ENCODE peak calls at places on chromosomes 5 and 9, in seven cellular contexts. One of them, this sample, is unnamed.

GRCh38 chr5:39760385-39761198 is 335.8 kb upstream of the DAB2 start:
- DNase-seq in NCI-H2029 treated with DMSO at 0.1 percent for 48 hours: no peak
- DNase-seq in HTR-8/SVneo: peak
- DNase-seq in fibroblast of the conjunctiva: peak
- DNase-seq in nucleus accumbens: no peak
- DNase-seq in tibial artery: peak
- DNase-seq in mucosa of descending colon: no peak
- DNase-seq in this sample: no peak

GRCh38 chr5:71615809-71616208 is 28.7 kb downstream of the MCCC2 start:
- DNase-seq in NCI-H2029 treated with DMSO at 0.1 percent for 48 hours: no peak
- DNase-seq in HTR-8/SVneo: no peak
- DNase-seq in fibroblast of the conjunctiva: no peak
- DNase-seq in nucleus accumbens: no peak
- DNase-seq in tibial artery: no peak
- DNase-seq in mucosa of descending colon: no peak
- DNase-seq in this sample: no peak

GRCh38 chr5:62650197-62650596 is 71.6 kb downstream of the LRRC70 start:
- DNase-seq in NCI-H2029 treated with DMSO at 0.1 percent for 48 hours: no peak
- DNase-seq in HTR-8/SVneo: no peak
- DNase-seq in fibroblast of the conjunctiva: no peak
- DNase-seq in nucleus accumbens: no peak
- DNase-seq in tibial artery: no peak
- DNase-seq in mucosa of descending colon: no peak
- DNase-seq in this sample: no peak

GRCh38 chr9:75880556-75880955 is 9.9 kb upstream of the PCSK5 start:
- DNase-seq in NCI-H2029 treated with DMSO at 0.1 percent for 48 hours: no peak
- DNase-seq in HTR-8/SVneo: no peak
- DNase-seq in fibroblast of the conjunctiva: peak
- DNase-seq in nucleus accumbens: no peak
- DNase-seq in tibial artery: no peak
- DNase-seq in mucosa of descending colon: no peak
- DNase-seq in this sample: no peak

GRCh38 chr9:135107592-135108235 is 20.2 kb downstream of the OLFM1 start:
- DNase-seq in NCI-H2029 treated with DMSO at 0.1 percent for 48 hours: no peak
- DNase-seq in HTR-8/SVneo: no peak
- DNase-seq in fibroblast of the conjunctiva: no peak
- DNase-seq in nucleus accumbens: no peak
- DNase-seq in tibial artery: no peak
- DNase-seq in mucosa of descending colon: no peak
- DNase-seq in this sample: no peak

GRCh38 chr5:68176802-68177479 is 38.6 kb upstream of the PIK3R1 start:
- DNase-seq in NCI-H2029 treated with DMSO at 0.1 percent for 48 hours: no peak
- DNase-seq in HTR-8/SVneo: no peak
- DNase-seq in fibroblast of the conjunctiva: no peak
- DNase-seq in nucleus accumbens: no peak
- DNase-seq in tibial artery: no peak
- DNase-seq in mucosa of descending colon: no peak
- DNase-seq in this sample: no peak

GRCh38 chr9:97440160-97440559 is 28.3 kb downstream of the TDRD7 start:
- DNase-seq in NCI-H2029 treated with DMSO at 0.1 percent for 48 hours: no peak
- DNase-seq in HTR-8/SVneo: no peak
- DNase-seq in fibroblast of the conjunctiva: no peak
- DNase-seq in nucleus accumbens: no peak
- DNase-seq in tibial artery: no peak
- DNase-seq in mucosa of descending colon: no peak
- DNase-seq in this sample: no peak

GRCh38 chr9:136629879-136630661 is 32.6 kb upstream of the EGFL7 start:
- DNase-seq in NCI-H2029 treated with DMSO at 0.1 percent for 48 hours: no peak
- DNase-seq in HTR-8/SVneo: peak
- DNase-seq in fibroblast of the conjunctiva: no peak
- DNase-seq in nucleus accumbens: peak
- DNase-seq in tibial artery: no peak
- DNase-seq in mucosa of descending colon: peak
- DNase-seq in this sample: no peak

GRCh38 chr5:8726383-8727036 is 819.4 kb downstream of the SEMA5A start:
- DNase-seq in NCI-H2029 treated with DMSO at 0.1 percent for 48 hours: peak
- DNase-seq in HTR-8/SVneo: no peak
- DNase-seq in fibroblast of the conjunctiva: no peak
- DNase-seq in nucleus accumbens: no peak
- DNase-seq in tibial artery: no peak
- DNase-seq in mucosa of descending colon: no peak
- DNase-seq in this sample: no peak

GRCh38 chr9:121738969-121739368 is 87.5 kb downstream of the DAB2IP start:
- DNase-seq in NCI-H2029 treated with DMSO at 0.1 percent for 48 hours: no peak
- DNase-seq in HTR-8/SVneo: no peak
- DNase-seq in fibroblast of the conjunctiva: peak
- DNase-seq in nucleus accumbens: no peak
- DNase-seq in tibial artery: peak
- DNase-seq in mucosa of descending colon: no peak
- DNase-seq in this sample: no peak

GRCh38 chr5:144309265-144309664 is 138.6 kb downstream of the KCTD16 start:
- DNase-seq in NCI-H2029 treated with DMSO at 0.1 percent for 48 hours: no peak
- DNase-seq in HTR-8/SVneo: peak
- DNase-seq in fibroblast of the conjunctiva: no peak
- DNase-seq in nucleus accumbens: no peak
- DNase-seq in tibial artery: no peak
- DNase-seq in mucosa of descending colon: no peak
- DNase-seq in this sample: peak

GRCh38 chr5:141714542-141715303 is 32.7 kb upstream of the ARAP3 start:
- DNase-seq in NCI-H2029 treated with DMSO at 0.1 percent for 48 hours: peak
- DNase-seq in HTR-8/SVneo: no peak
- DNase-seq in fibroblast of the conjunctiva: no peak
- DNase-seq in nucleus accumbens: no peak
- DNase-seq in tibial artery: no peak
- DNase-seq in mucosa of descending colon: no peak
- DNase-seq in this sample: no peak

GRCh38 chr5:172452398-172453205 is 1.7 kb downstream of the SH3PXD2B start:
- DNase-seq in NCI-H2029 treated with DMSO at 0.1 percent for 48 hours: no peak
- DNase-seq in HTR-8/SVneo: no peak
- DNase-seq in fibroblast of the conjunctiva: peak
- DNase-seq in nucleus accumbens: peak
- DNase-seq in tibial artery: peak
- DNase-seq in mucosa of descending colon: no peak
- DNase-seq in this sample: no peak

GRCh38 chr9:136587145-136587943 is 41.5 kb upstream of the NOTCH1 start:
- DNase-seq in NCI-H2029 treated with DMSO at 0.1 percent for 48 hours: no peak
- DNase-seq in HTR-8/SVneo: no peak
- DNase-seq in fibroblast of the conjunctiva: peak
- DNase-seq in nucleus accumbens: peak
- DNase-seq in tibial artery: no peak
- DNase-seq in mucosa of descending colon: peak
- DNase-seq in this sample: no peak

GRCh38 chr5:148459669-148460068 is 75.9 kb downstream of the FBXO38 start:
- DNase-seq in NCI-H2029 treated with DMSO at 0.1 percent for 48 hours: no peak
- DNase-seq in HTR-8/SVneo: no peak
- DNase-seq in fibroblast of the conjunctiva: no peak
- DNase-seq in nucleus accumbens: no peak
- DNase-seq in tibial artery: no peak
- DNase-seq in mucosa of descending colon: no peak
- DNase-seq in this sample: no peak

GRCh38 chr9:136438909-136439549 is 616 bp downstream of the INPP5E start:
- DNase-seq in NCI-H2029 treated with DMSO at 0.1 percent for 48 hours: no peak
- DNase-seq in HTR-8/SVneo: peak
- DNase-seq in fibroblast of the conjunctiva: no peak
- DNase-seq in nucleus accumbens: no peak
- DNase-seq in tibial artery: no peak
- DNase-seq in mucosa of descending colon: peak
- DNase-seq in this sample: no peak

GRCh38 chr5:32909207-32909606 is 198.1 kb downstream of the NPR3 start:
- DNase-seq in NCI-H2029 treated with DMSO at 0.1 percent for 48 hours: no peak
- DNase-seq in HTR-8/SVneo: peak
- DNase-seq in fibroblast of the conjunctiva: no peak
- DNase-seq in nucleus accumbens: no peak
- DNase-seq in tibial artery: no peak
- DNase-seq in mucosa of descending colon: no peak
- DNase-seq in this sample: no peak

GRCh38 chr9:14313951-14314423 is at the start of gene NFIB:
- DNase-seq in NCI-H2029 treated with DMSO at 0.1 percent for 48 hours: no peak
- DNase-seq in HTR-8/SVneo: peak
- DNase-seq in fibroblast of the conjunctiva: no peak
- DNase-seq in nucleus accumbens: no peak
- DNase-seq in tibial artery: peak
- DNase-seq in mucosa of descending colon: peak
- DNase-seq in this sample: peak

GRCh38 chr5:154190652-154191304 is at the start of gene GALNT10:
- DNase-seq in NCI-H2029 treated with DMSO at 0.1 percent for 48 hours: no peak
- DNase-seq in HTR-8/SVneo: peak
- DNase-seq in fibroblast of the conjunctiva: no peak
- DNase-seq in nucleus accumbens: peak
- DNase-seq in tibial artery: peak
- DNase-seq in mucosa of descending colon: peak
- DNase-seq in this sample: peak

GRCh38 chr5:89117131-89117644 is 234.2 kb upstream of the MEF2C start:
- DNase-seq in NCI-H2029 treated with DMSO at 0.1 percent for 48 hours: no peak
- DNase-seq in HTR-8/SVneo: no peak
- DNase-seq in fibroblast of the conjunctiva: no peak
- DNase-seq in nucleus accumbens: no peak
- DNase-seq in tibial artery: no peak
- DNase-seq in mucosa of descending colon: peak
- DNase-seq in this sample: no peak

GRCh38 chr9:7336356-7337075 is 463.1 kb downstream of the DMAC1 start:
- DNase-seq in NCI-H2029 treated with DMSO at 0.1 percent for 48 hours: no peak
- DNase-seq in HTR-8/SVneo: no peak
- DNase-seq in fibroblast of the conjunctiva: no peak
- DNase-seq in nucleus accumbens: no peak
- DNase-seq in tibial artery: no peak
- DNase-seq in mucosa of descending colon: no peak
- DNase-seq in this sample: no peak

GRCh38 chr5:154708845-154709244 is 46.3 kb upstream of the LARP1 start:
- DNase-seq in NCI-H2029 treated with DMSO at 0.1 percent for 48 hours: no peak
- DNase-seq in HTR-8/SVneo: no peak
- DNase-seq in fibroblast of the conjunctiva: no peak
- DNase-seq in nucleus accumbens: no peak
- DNase-seq in tibial artery: no peak
- DNase-seq in mucosa of descending colon: no peak
- DNase-seq in this sample: no peak

GRCh38 chr5:128216860-128217531 is 133.4 kb downstream of the SLC12A2 start:
- DNase-seq in NCI-H2029 treated with DMSO at 0.1 percent for 48 hours: no peak
- DNase-seq in HTR-8/SVneo: no peak
- DNase-seq in fibroblast of the conjunctiva: no peak
- DNase-seq in nucleus accumbens: peak
- DNase-seq in tibial artery: peak
- DNase-seq in mucosa of descending colon: no peak
- DNase-seq in this sample: peak

GRCh38 chr5:128498844-128499455 is 39.1 kb downstream of the FBN2 start:
- DNase-seq in NCI-H2029 treated with DMSO at 0.1 percent for 48 hours: no peak
- DNase-seq in HTR-8/SVneo: peak
- DNase-seq in fibroblast of the conjunctiva: peak
- DNase-seq in nucleus accumbens: no peak
- DNase-seq in tibial artery: no peak
- DNase-seq in mucosa of descending colon: no peak
- DNase-seq in this sample: no peak

GRCh38 chr9:123438321-123438720 is 82.3 kb downstream of the CRB2 start:
- DNase-seq in NCI-H2029 treated with DMSO at 0.1 percent for 48 hours: no peak
- DNase-seq in HTR-8/SVneo: no peak
- DNase-seq in fibroblast of the conjunctiva: no peak
- DNase-seq in nucleus accumbens: no peak
- DNase-seq in tibial artery: no peak
- DNase-seq in mucosa of descending colon: no peak
- DNase-seq in this sample: no peak

GRCh38 chr9:129671519-129671918 is 6.1 kb downstream of the PRRX2 start:
- DNase-seq in NCI-H2029 treated with DMSO at 0.1 percent for 48 hours: no peak
- DNase-seq in HTR-8/SVneo: no peak
- DNase-seq in fibroblast of the conjunctiva: no peak
- DNase-seq in nucleus accumbens: no peak
- DNase-seq in tibial artery: no peak
- DNase-seq in mucosa of descending colon: no peak
- DNase-seq in this sample: no peak

GRCh38 chr5:64838376-64838775 is 69.6 kb downstream of the CWC27 start:
- DNase-seq in NCI-H2029 treated with DMSO at 0.1 percent for 48 hours: no peak
- DNase-seq in HTR-8/SVneo: no peak
- DNase-seq in fibroblast of the conjunctiva: no peak
- DNase-seq in nucleus accumbens: no peak
- DNase-seq in tibial artery: no peak
- DNase-seq in mucosa of descending colon: no peak
- DNase-seq in this sample: no peak

GRCh38 chr9:2335260-2335659 is 286.3 kb upstream of the VLDLR start:
- DNase-seq in NCI-H2029 treated with DMSO at 0.1 percent for 48 hours: no peak
- DNase-seq in HTR-8/SVneo: no peak
- DNase-seq in fibroblast of the conjunctiva: no peak
- DNase-seq in nucleus accumbens: no peak
- DNase-seq in tibial artery: no peak
- DNase-seq in mucosa of descending colon: no peak
- DNase-seq in this sample: no peak

GRCh38 chr9:86175743-86176456 is 76.5 kb upstream of the GOLM1 start:
- DNase-seq in NCI-H2029 treated with DMSO at 0.1 percent for 48 hours: peak
- DNase-seq in HTR-8/SVneo: no peak
- DNase-seq in fibroblast of the conjunctiva: no peak
- DNase-seq in nucleus accumbens: no peak
- DNase-seq in tibial artery: no peak
- DNase-seq in mucosa of descending colon: no peak
- DNase-seq in this sample: no peak

GRCh38 chr9:100111235-100111634 is 12.2 kb downstream of the INVS start:
- DNase-seq in NCI-H2029 treated with DMSO at 0.1 percent for 48 hours: peak
- DNase-seq in HTR-8/SVneo: no peak
- DNase-seq in fibroblast of the conjunctiva: peak
- DNase-seq in nucleus accumbens: peak
- DNase-seq in tibial artery: peak
- DNase-seq in mucosa of descending colon: peak
- DNase-seq in this sample: peak

GRCh38 chr9:13383216-13383615 is 103.7 kb upstream of the MPDZ start:
- DNase-seq in NCI-H2029 treated with DMSO at 0.1 percent for 48 hours: no peak
- DNase-seq in HTR-8/SVneo: no peak
- DNase-seq in fibroblast of the conjunctiva: no peak
- DNase-seq in nucleus accumbens: no peak
- DNase-seq in tibial artery: no peak
- DNase-seq in mucosa of descending colon: no peak
- DNase-seq in this sample: no peak

GRCh38 chr9:37938121-37938906 is 34.4 kb upstream of the SLC25A51 start:
- DNase-seq in NCI-H2029 treated with DMSO at 0.1 percent for 48 hours: no peak
- DNase-seq in HTR-8/SVneo: peak
- DNase-seq in fibroblast of the conjunctiva: no peak
- DNase-seq in nucleus accumbens: peak
- DNase-seq in tibial artery: no peak
- DNase-seq in mucosa of descending colon: no peak
- DNase-seq in this sample: no peak